ENCODE peak calls at places on chromosome 10, in five cellular contexts. I is GM23338, C is HCT116, F is Panc1, J is K562. A is an unnamed sample.
A peak's percentile ranks its signal among the peaks of the same experiment; 100 is the strongest.

GRCh38 chr10:128036746-128037542 is 89.3 kb downstream of the MKI67 start:
- ATAC-seq in I (no peak), C (peak; percentile 67), F (no peak), J (no peak), A (no peak)

GRCh38 chr10:102449321-102450123 is 1.8 kb downstream of the C10orf95 start:
- ATAC-seq in I (peak; percentile 77), C (peak; percentile 71), F (peak; percentile 68), J (peak; percentile 85), A (peak; percentile 39)

GRCh38 chr10:125016611-125017202 is 74.8 kb downstream of the ZRANB1 start:
- ATAC-seq in I (no peak), C (no peak), F (no peak), J (no peak), A (peak; percentile 53)

GRCh38 chr10:123766761-123767160 is 100.6 kb downstream of the GPR26 start:
- ATAC-seq in I (no peak), C (no peak), F (no peak), J (no peak), A (no peak)

GRCh38 chr10:34024708-34025425 is 690.4 kb upstream of the NRP1 start:
- ATAC-seq in I (peak; percentile 45), C (peak; percentile 80), F (no peak), J (no peak), A (peak; percentile 35)

GRCh38 chr10:21449288-21449966 is 76.1 kb downstream of the SKIDA1 start:
- ATAC-seq in I (no peak), C (no peak), F (no peak), J (no peak), A (no peak)

GRCh38 chr10:80273523-80274170 is 15.8 kb downstream of the MAT1A start:
- ATAC-seq in I (no peak), C (no peak), F (no peak), J (no peak), A (no peak)

GRCh38 chr10:112290054-112290373 is 6.8 kb downstream of the TECTB start:
- ATAC-seq in I (no peak), C (no peak), F (no peak), J (no peak), A (no peak)

GRCh38 chr10:133358920-133359300 is 1.1 kb upstream of the FUOM start:
- ATAC-seq in I (no peak), C (no peak), F (no peak), J (no peak), A (no peak)

GRCh38 chr10:21975378-21975990 is 28.0 kb downstream of the DNAJC1 start:
- ATAC-seq in I (no peak), C (no peak), F (no peak), J (no peak), A (no peak)

GRCh38 chr10:34709637-34710390 is 105.3 kb downstream of the PARD3 start:
- ATAC-seq in I (no peak), C (no peak), F (no peak), J (no peak), A (no peak)

GRCh38 chr10:62166331-62167154 is 102.1 kb downstream of the RTKN2 start:
- ATAC-seq in I (no peak), C (no peak), F (peak; percentile 70), J (no peak), A (no peak)

GRCh38 chr10:51198170-51198569 is 123.9 kb downstream of the PRKG1 start:
- ATAC-seq in I (no peak), C (no peak), F (no peak), J (no peak), A (no peak)

GRCh38 chr10:88983206-88983605 is 7.4 kb upstream of the FAS start:
- ATAC-seq in I (no peak), C (no peak), F (no peak), J (no peak), A (no peak)

GRCh38 chr10:19556666-19557065 is 259.6 kb upstream of the PLXDC2 start:
- ATAC-seq in I (no peak), C (no peak), F (no peak), J (no peak), A (no peak)

GRCh38 chr10:101843032-101843991 is at the start of gene KCNIP2:
- ATAC-seq in I (peak; percentile 79), C (peak; percentile 16), F (no peak), J (no peak), A (no peak)

GRCh38 chr10:14507721-14508120 is 177.0 kb upstream of the FRMD4A start:
- ATAC-seq in I (no peak), C (no peak), F (no peak), J (no peak), A (no peak)
- H3K4me3 ChIP-seq in I (no peak overlapping the region), C (no peak overlapping the region), F (no peak overlapping the region), J (no peak overlapping the region), A (no peak overlapping the region)

GRCh38 chr10:121845044-121845784 is 82.6 kb downstream of the ATE1 start:
- ATAC-seq in I (no peak), C (no peak), F (no peak), J (no peak), A (no peak)

GRCh38 chr10:121843379-121843778 is 84.5 kb downstream of the ATE1 start:
- ATAC-seq in I (no peak), C (no peak), F (no peak), J (no peak), A (no peak)

GRCh38 chr10:121844537-121844936 is 83.3 kb downstream of the ATE1 start:
- ATAC-seq in I (no peak), C (no peak), F (no peak), J (no peak), A (no peak)

GRCh38 chr10:121838931-121839330 is 88.9 kb downstream of the ATE1 start:
- ATAC-seq in I (peak; percentile 39), C (no peak), F (no peak), J (no peak), A (no peak)

GRCh38 chr10:121841862-121842261 is 86.0 kb downstream of the ATE1 start:
- ATAC-seq in I (no peak), C (no peak), F (no peak), J (no peak), A (no peak)
- TF ChIP-seq POLR2AphosphoS5 in I (no peak), C (no peak), F (no peak), J (no peak), A (no peak)

GRCh38 chr10:27741173-27742091 is 4.2 kb downstream of the MKX start:
- ATAC-seq in I (peak; percentile 5), C (no peak), F (no peak), J (no peak), A (no peak)
- H3K4me3 ChIP-seq in I (peak overlapping the region; percentile 88), C (peak overlapping the region; percentile 57), F (peak overlapping the region; percentile 59), J (no peak overlapping the region), A (peak overlapping the region; percentile 69)

GRCh38 chr10:114544045-114544659 is 113.9 kb downstream of the ABLIM1 start:
- ATAC-seq in I (no peak), C (no peak), F (no peak), J (no peak), A (no peak)
- TF ChIP-seq POLR2AphosphoS5 in I (no peak), C (no peak), F (no peak), J (no peak), A (no peak)

DNA sequence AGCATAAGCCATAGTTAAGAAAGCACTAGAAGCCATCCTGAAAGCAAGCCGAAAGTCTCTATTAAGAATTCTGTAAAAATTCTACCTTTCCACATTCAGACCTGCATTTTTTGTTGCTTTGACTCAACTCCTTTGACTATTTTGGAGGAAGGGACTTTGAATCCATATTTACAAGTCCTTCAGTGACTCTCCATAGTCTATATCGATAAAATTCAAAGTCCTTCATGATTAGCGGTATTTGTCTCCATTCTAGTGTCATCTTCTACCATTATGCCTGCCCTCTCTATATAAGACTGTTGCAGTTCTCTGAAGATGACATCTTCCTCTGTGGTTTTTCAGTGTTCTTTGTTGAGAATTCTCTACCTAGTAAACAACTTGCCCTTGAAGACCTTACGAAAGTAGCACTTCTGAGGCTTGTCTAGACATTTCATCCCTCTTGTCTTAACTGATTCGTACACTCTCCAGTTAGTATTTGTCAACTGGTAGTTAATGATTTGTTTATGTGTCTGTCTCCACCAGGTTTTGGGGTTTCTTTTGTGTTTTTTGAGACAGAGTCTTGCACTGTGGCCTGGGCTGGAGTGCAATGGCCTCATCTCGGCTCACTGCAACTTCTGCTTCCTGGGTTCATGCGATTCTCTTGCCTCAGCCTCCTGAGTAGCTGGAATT is 1.7 kb downstream of the CCSER2 start:
- ATAC-seq in I (no peak), C (no peak), F (no peak), J (no peak), A (no peak)
- H3K4me3 ChIP-seq in I (peak overlapping the region; percentile 72), C (peak overlapping the region; percentile 75), F (peak overlapping the region; percentile 82), J (no peak overlapping the region), A (no peak overlapping the region)

A was measured in gastroesophageal sphincter.